ENCODE peak calls at places on chromosomes 5 and 9, in eight cellular contexts. T is upper lobe of right lung, Z is astrocyte, R is transverse colon, S is PC-9, P is body of pancreas, L is right cardiac atrium, U is A549. B is an unnamed sample.

GRCh38 chr9:99085949-99086948 is 18.7 kb upstream of the TGFBR1 start:
- DNase-seq in U (no peak), P (no peak), T (no peak), R (no peak), S (no peak), L (no peak), Z (peak; percentile 82), B (peak; percentile 76)

GRCh38 chr5:37667846-37668245 is 172.0 kb downstream of the GDNF start:
- DNase-seq in U (peak; percentile 31), L (no peak), S (no peak), Z (no peak), T (no peak), P (no peak), R (no peak), B (peak; percentile 63)

GRCh38 chr9:123749580-123750202 is 180.2 kb downstream of the DENND1A start:
- DNase-seq in R (no peak), L (no peak), S (no peak), T (no peak), U (no peak), Z (peak; percentile 26), P (no peak), B (no peak)

GRCh38 chr9:134886413-134886913 is 5.9 kb downstream of the FCN2 start:
- DNase-seq in P (no peak), Z (no peak), S (no peak), T (peak; percentile 54), R (no peak), U (no peak), L (no peak), B (no peak)

GRCh38 chr9:15696979-15697378 is 144.1 kb downstream of the CCDC171 start:
- DNase-seq in Z (no peak), R (no peak), L (no peak), U (no peak), P (no peak), T (no peak), S (no peak), B (peak; percentile 40)

GRCh38 chr5:42721484-42721883 is 35.1 kb upstream of the CCDC152 start:
- DNase-seq in Z (peak; percentile 4), U (no peak), P (no peak), R (no peak), L (no peak), S (no peak), T (no peak), B (no peak)

GRCh38 chr5:77272206-77272605 is 61.7 kb downstream of the PDE8B start:
- DNase-seq in P (no peak), U (no peak), Z (no peak), R (no peak), T (no peak), L (no peak), S (no peak), B (no peak)

GRCh38 chr9:108001219-108001618 is 511.6 kb upstream of the KLF4 start:
- DNase-seq in R (no peak), U (no peak), T (no peak), S (no peak), L (no peak), Z (no peak), P (no peak), B (no peak)

GRCh38 chr5:81579525-81579924 is 171.4 kb downstream of the SSBP2 start:
- DNase-seq in Z (no peak), S (no peak), L (no peak), U (no peak), R (no peak), T (no peak), P (no peak), B (no peak)

GRCh38 chr5:6417657-6418056 is 31.0 kb upstream of the UBE2QL1 start:
- DNase-seq in Z (no peak), T (no peak), S (no peak), P (no peak), L (no peak), R (no peak), U (no peak), B (no peak)

GRCh38 chr5:179870403-179870903 is 11.8 kb upstream of the MRNIP start:
- DNase-seq in P (peak; percentile 56), U (peak; percentile 65), R (no peak), L (peak; percentile 85), T (peak; percentile 84), S (no peak), Z (no peak), B (peak; percentile 77)

GRCh38 chr9:27629425-27629824 is 56.1 kb upstream of the C9orf72 start:
- DNase-seq in S (no peak), Z (no peak), R (no peak), L (no peak), T (no peak), P (no peak), U (no peak), B (no peak)

GRCh38 chr5:180785151-180785781 is 17.3 kb downstream of the MGAT1 start:
- DNase-seq in U (no peak), P (peak; percentile 60), T (peak; percentile 66), S (no peak), L (no peak), Z (peak; percentile 74), R (no peak), B (peak; percentile 85)

GRCh38 chr5:18281947-18282557 is 647.8 kb downstream of the TAF11L14 start:
- DNase-seq in S (no peak), T (no peak), Z (peak; percentile 32), R (no peak), L (no peak), P (no peak), U (peak; percentile 77), B (no peak)

GRCh38 chr9:81150016-81150625 is 539.2 kb downstream of the TLE1 start:
- DNase-seq in R (no peak), L (no peak), S (no peak), U (no peak), P (no peak), T (no peak), Z (peak; percentile 72), B (no peak)

DNA sequence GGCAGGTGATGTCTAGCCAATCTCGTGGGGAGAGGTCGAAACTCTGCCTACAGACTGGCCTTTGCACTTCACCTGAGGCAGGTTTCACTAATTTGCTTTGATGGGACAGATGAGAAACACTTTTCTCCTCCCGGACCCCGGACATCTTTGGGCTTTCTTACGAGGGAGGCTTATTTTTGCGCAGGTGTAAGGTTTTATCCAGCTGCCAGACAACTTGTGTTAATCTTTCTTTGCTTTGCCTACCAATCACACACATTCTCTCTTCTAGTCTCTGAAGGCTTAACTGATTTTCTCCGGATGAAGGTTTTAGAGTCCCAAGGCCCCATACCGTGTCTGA is 359 bp upstream of the EMB start:
- DNase-seq in S (no peak), Z (no peak), P (no peak), L (no peak), T (no peak), R (no peak), U (no peak), B (no peak)
- H3K4me3 ChIP-seq in S (peak overlapping the region; percentile 66), Z (peak overlapping the region; percentile 49), P (no peak overlapping the region), L (peak overlapping the region; percentile 43), T (peak overlapping the region; percentile 60), R (no peak overlapping the region), U (peak overlapping the region; percentile 54), B (no peak overlapping the region)

DNA sequence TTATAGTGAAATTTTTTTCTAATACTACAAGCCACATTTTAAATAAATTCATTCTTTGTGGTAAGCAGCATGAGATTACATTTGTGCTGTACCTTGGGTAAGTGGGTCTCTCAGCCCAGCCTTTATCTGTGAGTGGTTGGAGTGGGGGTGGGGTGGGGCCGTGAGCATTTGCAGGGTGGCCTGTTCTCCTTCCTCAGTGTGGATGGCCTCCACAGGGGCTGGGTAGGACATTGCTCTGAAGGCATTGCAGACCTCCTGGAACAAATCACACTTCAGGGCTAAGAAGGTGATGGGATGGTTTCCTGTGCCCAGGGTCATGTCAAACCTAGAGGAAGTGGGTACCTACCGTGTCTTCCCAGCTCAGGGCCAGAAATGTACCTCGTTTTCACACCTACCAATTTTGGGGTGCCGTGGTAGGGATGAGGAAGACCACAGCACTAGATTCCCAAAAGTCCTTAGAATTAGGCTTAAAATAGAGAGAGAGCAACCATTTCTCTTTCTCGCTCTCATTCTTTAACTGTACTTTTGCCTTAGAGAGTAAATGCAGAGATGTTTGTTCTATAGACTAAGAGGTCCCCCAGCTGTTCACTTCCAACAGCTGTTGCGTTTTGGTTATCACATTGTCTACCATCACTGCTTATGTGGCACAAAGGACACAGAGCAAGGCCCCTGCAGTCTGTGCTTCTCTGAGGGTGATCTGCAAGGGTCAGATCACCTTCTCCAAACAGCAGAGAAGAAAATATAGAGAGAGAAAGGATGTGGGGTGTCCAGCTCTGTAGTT is 83.4 kb upstream of the CTSL start:
- DNase-seq in U (no peak), Z (no peak), T (no peak), R (no peak), L (no peak), P (no peak), S (no peak), B (no peak)
- H3K9me3 ChIP-seq in U (no peaks in the 10 kb centered on the region), Z (no peaks in the 10 kb centered on the region), T (no peaks in the 10 kb centered on the region), R (no peaks in the 10 kb centered on the region), L (no peaks in the 10 kb centered on the region), P (no peaks in the 10 kb centered on the region), S (no peaks in the 10 kb centered on the region), B (no peaks in the 10 kb centered on the region)

GRCh38 chr5:34037829-34038228 is 5.2 kb downstream of the C1QTNF3 start:
- DNase-seq in U (no peak), P (no peak), S (no peak), Z (no peak), R (no peak), T (no peak), L (no peak), B (no peak)
- H3K4me1 ChIP-seq in U (peaks cover 3% of the 10 kb centered on the region), P (peaks cover 17% of the 10 kb centered on the region), S (no peaks in the 10 kb centered on the region), Z (peaks cover 1% of the 10 kb centered on the region), R (peaks cover 32% of the 10 kb centered on the region), T (peaks cover 8% of the 10 kb centered on the region), L (peaks cover 2% of the 10 kb centered on the region), B (no peaks in the 10 kb centered on the region)

GRCh38 chr9:128091144-128091543 is 23.1 kb downstream of the SLC25A25 start:
- DNase-seq in L (peak; percentile 73), S (no peak), R (peak; percentile 48), P (no peak), U (no peak), Z (peak; percentile 92), T (peak; percentile 67), B (no peak)
- H3K4me3 ChIP-seq in L (no peak overlapping the region), S (no peak overlapping the region), R (no peak overlapping the region), P (no peak overlapping the region), U (no peak overlapping the region), Z (peak overlapping the region; percentile 56), T (no peak overlapping the region), B (no peak overlapping the region)

GRCh38 chr9:7223981-7224380 is 466.2 kb downstream of the KDM4C start:
- DNase-seq in P (no peak), T (no peak), Z (no peak), R (no peak), U (no peak), S (no peak), L (no peak), B (no peak)

GRCh38 chr9:7228786-7229185 is 471.0 kb downstream of the KDM4C start:
- DNase-seq in Z (no peak), R (no peak), L (no peak), T (no peak), U (no peak), P (no peak), S (no peak), B (no peak)

GRCh38 chr9:7226007-7226670 is 468.4 kb downstream of the KDM4C start:
- DNase-seq in R (no peak), T (no peak), P (no peak), U (no peak), Z (no peak), S (no peak), L (no peak), B (no peak)
- H3K9me3 ChIP-seq in R (no peaks in the 10 kb centered on the region), T (no peaks in the 10 kb centered on the region), P (no peaks in the 10 kb centered on the region), U (no peaks in the 10 kb centered on the region), Z (no peaks in the 10 kb centered on the region), S (no peaks in the 10 kb centered on the region), L (no peaks in the 10 kb centered on the region), B (no peaks in the 10 kb centered on the region)

GRCh38 chr9:33161589-33162132 is 5.5 kb downstream of the B4GALT1 start:
- DNase-seq in S (peak; percentile 93), P (peak; percentile 69), T (no peak), U (peak; percentile 41), L (no peak), R (peak; percentile 59), Z (no peak), B (no peak)
- H3K4me1 ChIP-seq in S (peaks cover 82% of the 10 kb centered on the region), P (peaks cover 93% of the 10 kb centered on the region), T (peaks cover 87% of the 10 kb centered on the region), U (peaks cover 71% of the 10 kb centered on the region), L (peaks cover 55% of the 10 kb centered on the region), R (peaks cover 95% of the 10 kb centered on the region), Z (peaks cover 64% of the 10 kb centered on the region), B (peaks cover 50% of the 10 kb centered on the region)